ENCODE peak calls at places on chromosomes 7 and 10, in five cellular contexts. One of them, this sample, is unnamed.

GRCh38 chr7:127905491-127906330 is 125.5 kb downstream of the LRRC4 start:
- DNase-seq in activated T-cell treated with anti-CD3 and anti-CD28 coated beads for 1 hour: no peak
- DNase-seq in stimulated activated CD4-positive, alpha-beta T cell treated with anti-CD3 and anti-CD28 coated beads, Interleukin-1b, Interleukin-23, amount 100 ng/mL, for 24 hours: no peak
- DNase-seq in nucleus accumbens: no peak
- DNase-seq in A172: no peak
- DNase-seq in this sample: no peak

GRCh38 chr10:98337484-98337883 is 69.5 kb upstream of the LOXL4 start:
- DNase-seq in activated T-cell treated with anti-CD3 and anti-CD28 coated beads for 1 hour: no peak
- DNase-seq in stimulated activated CD4-positive, alpha-beta T cell treated with anti-CD3 and anti-CD28 coated beads, Interleukin-1b, Interleukin-23, amount 100 ng/mL, for 24 hours: no peak
- DNase-seq in nucleus accumbens: no peak
- DNase-seq in A172: no peak
- DNase-seq in this sample: no peak

GRCh38 chr10:36492590-36493510 is 632.5 kb upstream of the ANKRD30A start:
- DNase-seq in activated T-cell treated with anti-CD3 and anti-CD28 coated beads for 1 hour: no peak
- DNase-seq in stimulated activated CD4-positive, alpha-beta T cell treated with anti-CD3 and anti-CD28 coated beads, Interleukin-1b, Interleukin-23, amount 100 ng/mL, for 24 hours: no peak
- DNase-seq in nucleus accumbens: no peak
- DNase-seq in A172: peak
- DNase-seq in this sample: no peak

GRCh38 chr10:1095498-1095897 is 39.3 kb downstream of the WDR37 start:
- DNase-seq in activated T-cell treated with anti-CD3 and anti-CD28 coated beads for 1 hour: no peak
- DNase-seq in stimulated activated CD4-positive, alpha-beta T cell treated with anti-CD3 and anti-CD28 coated beads, Interleukin-1b, Interleukin-23, amount 100 ng/mL, for 24 hours: no peak
- DNase-seq in nucleus accumbens: no peak
- DNase-seq in A172: no peak
- DNase-seq in this sample: no peak

GRCh38 chr10:24771943-24772747 is 48.5 kb upstream of the ARHGAP21 start:
- DNase-seq in activated T-cell treated with anti-CD3 and anti-CD28 coated beads for 1 hour: no peak
- DNase-seq in stimulated activated CD4-positive, alpha-beta T cell treated with anti-CD3 and anti-CD28 coated beads, Interleukin-1b, Interleukin-23, amount 100 ng/mL, for 24 hours: no peak
- DNase-seq in nucleus accumbens: no peak
- DNase-seq in A172: no peak
- DNase-seq in this sample: no peak

GRCh38 chr7:129317450-129317849 is 92.6 kb downstream of the AHCYL2 start:
- DNase-seq in activated T-cell treated with anti-CD3 and anti-CD28 coated beads for 1 hour: no peak
- DNase-seq in stimulated activated CD4-positive, alpha-beta T cell treated with anti-CD3 and anti-CD28 coated beads, Interleukin-1b, Interleukin-23, amount 100 ng/mL, for 24 hours: no peak
- DNase-seq in nucleus accumbens: no peak
- DNase-seq in A172: no peak
- DNase-seq in this sample: no peak

GRCh38 chr7:80831996-80832395 is 86.9 kb downstream of the SEMA3C start:
- DNase-seq in activated T-cell treated with anti-CD3 and anti-CD28 coated beads for 1 hour: no peak
- DNase-seq in stimulated activated CD4-positive, alpha-beta T cell treated with anti-CD3 and anti-CD28 coated beads, Interleukin-1b, Interleukin-23, amount 100 ng/mL, for 24 hours: no peak
- DNase-seq in nucleus accumbens: no peak
- DNase-seq in A172: no peak
- DNase-seq in this sample: no peak

GRCh38 chr7:121831320-121831719 is 41.6 kb upstream of the PTPRZ1 start:
- DNase-seq in activated T-cell treated with anti-CD3 and anti-CD28 coated beads for 1 hour: no peak
- DNase-seq in stimulated activated CD4-positive, alpha-beta T cell treated with anti-CD3 and anti-CD28 coated beads, Interleukin-1b, Interleukin-23, amount 100 ng/mL, for 24 hours: no peak
- DNase-seq in nucleus accumbens: no peak
- DNase-seq in A172: peak
- DNase-seq in this sample: no peak

GRCh38 chr7:42292991-42293521 is 56.0 kb upstream of the GLI3 start:
- DNase-seq in activated T-cell treated with anti-CD3 and anti-CD28 coated beads for 1 hour: no peak
- DNase-seq in stimulated activated CD4-positive, alpha-beta T cell treated with anti-CD3 and anti-CD28 coated beads, Interleukin-1b, Interleukin-23, amount 100 ng/mL, for 24 hours: no peak
- DNase-seq in nucleus accumbens: no peak
- DNase-seq in A172: no peak
- DNase-seq in this sample: no peak

GRCh38 chr7:129575699-129576098 is 35.8 kb upstream of the NRF1 start:
- DNase-seq in activated T-cell treated with anti-CD3 and anti-CD28 coated beads for 1 hour: no peak
- DNase-seq in stimulated activated CD4-positive, alpha-beta T cell treated with anti-CD3 and anti-CD28 coated beads, Interleukin-1b, Interleukin-23, amount 100 ng/mL, for 24 hours: no peak
- DNase-seq in nucleus accumbens: no peak
- DNase-seq in A172: no peak
- DNase-seq in this sample: no peak

GRCh38 chr10:62177111-62177510 is 91.5 kb downstream of the RTKN2 start:
- DNase-seq in activated T-cell treated with anti-CD3 and anti-CD28 coated beads for 1 hour: no peak
- DNase-seq in stimulated activated CD4-positive, alpha-beta T cell treated with anti-CD3 and anti-CD28 coated beads, Interleukin-1b, Interleukin-23, amount 100 ng/mL, for 24 hours: no peak
- DNase-seq in nucleus accumbens: no peak
- DNase-seq in A172: no peak
- DNase-seq in this sample: no peak

GRCh38 chr7:78523903-78524302 is 725.3 kb downstream of the PHTF2 start:
- DNase-seq in activated T-cell treated with anti-CD3 and anti-CD28 coated beads for 1 hour: no peak
- DNase-seq in stimulated activated CD4-positive, alpha-beta T cell treated with anti-CD3 and anti-CD28 coated beads, Interleukin-1b, Interleukin-23, amount 100 ng/mL, for 24 hours: no peak
- DNase-seq in nucleus accumbens: no peak
- DNase-seq in A172: no peak
- DNase-seq in this sample: no peak

GRCh38 chr7:46811529-46811928 is 770.4 kb downstream of the TNS3 start:
- DNase-seq in activated T-cell treated with anti-CD3 and anti-CD28 coated beads for 1 hour: no peak
- DNase-seq in stimulated activated CD4-positive, alpha-beta T cell treated with anti-CD3 and anti-CD28 coated beads, Interleukin-1b, Interleukin-23, amount 100 ng/mL, for 24 hours: no peak
- DNase-seq in nucleus accumbens: no peak
- DNase-seq in A172: peak
- DNase-seq in this sample: no peak

GRCh38 chr7:83649701-83650100 is 762 bp upstream of the SEMA3E start:
- DNase-seq in activated T-cell treated with anti-CD3 and anti-CD28 coated beads for 1 hour: no peak
- DNase-seq in stimulated activated CD4-positive, alpha-beta T cell treated with anti-CD3 and anti-CD28 coated beads, Interleukin-1b, Interleukin-23, amount 100 ng/mL, for 24 hours: no peak
- DNase-seq in nucleus accumbens: no peak
- DNase-seq in A172: no peak
- DNase-seq in this sample: no peak

GRCh38 chr10:16505168-16505567 is 16.5 kb downstream of the C1QL3 start:
- DNase-seq in activated T-cell treated with anti-CD3 and anti-CD28 coated beads for 1 hour: no peak
- DNase-seq in stimulated activated CD4-positive, alpha-beta T cell treated with anti-CD3 and anti-CD28 coated beads, Interleukin-1b, Interleukin-23, amount 100 ng/mL, for 24 hours: no peak
- DNase-seq in nucleus accumbens: no peak
- DNase-seq in A172: no peak
- DNase-seq in this sample: no peak

GRCh38 chr7:25952277-25953057 is 199.5 kb upstream of the NFE2L3 start:
- DNase-seq in activated T-cell treated with anti-CD3 and anti-CD28 coated beads for 1 hour: no peak
- DNase-seq in stimulated activated CD4-positive, alpha-beta T cell treated with anti-CD3 and anti-CD28 coated beads, Interleukin-1b, Interleukin-23, amount 100 ng/mL, for 24 hours: no peak
- DNase-seq in nucleus accumbens: no peak
- DNase-seq in A172: no peak
- DNase-seq in this sample: no peak

GRCh38 chr10:31157125-31157983 is 125.7 kb upstream of the ZNF438 start:
- DNase-seq in activated T-cell treated with anti-CD3 and anti-CD28 coated beads for 1 hour: no peak
- DNase-seq in stimulated activated CD4-positive, alpha-beta T cell treated with anti-CD3 and anti-CD28 coated beads, Interleukin-1b, Interleukin-23, amount 100 ng/mL, for 24 hours: no peak
- DNase-seq in nucleus accumbens: peak
- DNase-seq in A172: no peak
- DNase-seq in this sample: no peak

GRCh38 chr7:35530124-35531109 is 164.5 kb downstream of the HERPUD2 start:
- DNase-seq in activated T-cell treated with anti-CD3 and anti-CD28 coated beads for 1 hour: no peak
- DNase-seq in stimulated activated CD4-positive, alpha-beta T cell treated with anti-CD3 and anti-CD28 coated beads, Interleukin-1b, Interleukin-23, amount 100 ng/mL, for 24 hours: no peak
- DNase-seq in nucleus accumbens: no peak
- DNase-seq in A172: no peak
- DNase-seq in this sample: no peak

GRCh38 chr10:96377816-96378294 is 19.1 kb upstream of the OPALIN start:
- DNase-seq in activated T-cell treated with anti-CD3 and anti-CD28 coated beads for 1 hour: no peak
- DNase-seq in stimulated activated CD4-positive, alpha-beta T cell treated with anti-CD3 and anti-CD28 coated beads, Interleukin-1b, Interleukin-23, amount 100 ng/mL, for 24 hours: no peak
- DNase-seq in nucleus accumbens: no peak
- DNase-seq in A172: peak
- DNase-seq in this sample: no peak

GRCh38 chr7:2787251-2787968 is 56.7 kb downstream of the GNA12 start:
- DNase-seq in activated T-cell treated with anti-CD3 and anti-CD28 coated beads for 1 hour: no peak
- DNase-seq in stimulated activated CD4-positive, alpha-beta T cell treated with anti-CD3 and anti-CD28 coated beads, Interleukin-1b, Interleukin-23, amount 100 ng/mL, for 24 hours: no peak
- DNase-seq in nucleus accumbens: no peak
- DNase-seq in A172: no peak
- DNase-seq in this sample: no peak

GRCh38 chr7:80851896-80852476 is 66.9 kb downstream of the SEMA3C start:
- DNase-seq in activated T-cell treated with anti-CD3 and anti-CD28 coated beads for 1 hour: no peak
- DNase-seq in stimulated activated CD4-positive, alpha-beta T cell treated with anti-CD3 and anti-CD28 coated beads, Interleukin-1b, Interleukin-23, amount 100 ng/mL, for 24 hours: no peak
- DNase-seq in nucleus accumbens: no peak
- DNase-seq in A172: no peak
- DNase-seq in this sample: no peak

GRCh38 chr10:44362866-44363711 is 21.8 kb downstream of the CXCL12 start:
- DNase-seq in activated T-cell treated with anti-CD3 and anti-CD28 coated beads for 1 hour: no peak
- DNase-seq in stimulated activated CD4-positive, alpha-beta T cell treated with anti-CD3 and anti-CD28 coated beads, Interleukin-1b, Interleukin-23, amount 100 ng/mL, for 24 hours: no peak
- DNase-seq in nucleus accumbens: no peak
- DNase-seq in A172: no peak
- DNase-seq in this sample: no peak

GRCh38 chr10:62813453-62813852 is 2.7 kb downstream of the EGR2 start:
- DNase-seq in activated T-cell treated with anti-CD3 and anti-CD28 coated beads for 1 hour: peak
- DNase-seq in stimulated activated CD4-positive, alpha-beta T cell treated with anti-CD3 and anti-CD28 coated beads, Interleukin-1b, Interleukin-23, amount 100 ng/mL, for 24 hours: no peak
- DNase-seq in nucleus accumbens: no peak
- DNase-seq in A172: no peak
- DNase-seq in this sample: no peak

GRCh38 chr7:137411446-137411845 is 67.9 kb upstream of the PTN start:
- DNase-seq in activated T-cell treated with anti-CD3 and anti-CD28 coated beads for 1 hour: no peak
- DNase-seq in stimulated activated CD4-positive, alpha-beta T cell treated with anti-CD3 and anti-CD28 coated beads, Interleukin-1b, Interleukin-23, amount 100 ng/mL, for 24 hours: no peak
- DNase-seq in nucleus accumbens: no peak
- DNase-seq in A172: no peak
- DNase-seq in this sample: no peak